ENCODE peak calls at places on chromosomes 12 and 14, in four cellular contexts. B, Y, C and F are unnamed samples.

GRCh38 chr14:66078031-66078430 is 408.1 kb upstream of the CCDC196 start:
- DNase-seq in B (no peak), Y (no peak), C (no peak), F (no peak)

GRCh38 chr14:85187521-85187920 is 342.4 kb upstream of the FLRT2 start:
- DNase-seq in B (no peak), Y (no peak), C (no peak), F (no peak)

GRCh38 chr14:73764881-73765280 is 50.7 kb upstream of the PNMA1 start:
- DNase-seq in B (no peak), Y (no peak), C (no peak), F (no peak)

GRCh38 chr12:110217996-110218674 is 62.9 kb upstream of the ATP2A2 start:
- DNase-seq in B (no peak), Y (no peak), C (no peak), F (no peak)

GRCh38 chr12:130669205-130669557 is 46.9 kb downstream of the RIMBP2 start:
- DNase-seq in B (peak), Y (no peak), C (no peak), F (no peak)

GRCh38 chr14:76309572-76310551 is 66.1 kb upstream of the ESRRB start:
- DNase-seq in B (no peak), Y (no peak), C (no peak), F (no peak)

GRCh38 chr14:53516261-53516774 is 363.2 kb upstream of the DDHD1 start:
- DNase-seq in B (no peak), Y (peak), C (no peak), F (no peak)

GRCh38 chr14:24372701-24373416 is 4.9 kb downstream of the NFATC4 start:
- DNase-seq in B (no peak), Y (no peak), C (no peak), F (no peak)

GRCh38 chr12:89286506-89286905 is 65.8 kb downstream of the DUSP6 start:
- DNase-seq in B (no peak), Y (no peak), C (no peak), F (no peak)

GRCh38 chr12:122086641-122087285 is 8.2 kb downstream of the MLXIP start:
- DNase-seq in B (no peak), Y (no peak), C (no peak), F (no peak)

DNA sequence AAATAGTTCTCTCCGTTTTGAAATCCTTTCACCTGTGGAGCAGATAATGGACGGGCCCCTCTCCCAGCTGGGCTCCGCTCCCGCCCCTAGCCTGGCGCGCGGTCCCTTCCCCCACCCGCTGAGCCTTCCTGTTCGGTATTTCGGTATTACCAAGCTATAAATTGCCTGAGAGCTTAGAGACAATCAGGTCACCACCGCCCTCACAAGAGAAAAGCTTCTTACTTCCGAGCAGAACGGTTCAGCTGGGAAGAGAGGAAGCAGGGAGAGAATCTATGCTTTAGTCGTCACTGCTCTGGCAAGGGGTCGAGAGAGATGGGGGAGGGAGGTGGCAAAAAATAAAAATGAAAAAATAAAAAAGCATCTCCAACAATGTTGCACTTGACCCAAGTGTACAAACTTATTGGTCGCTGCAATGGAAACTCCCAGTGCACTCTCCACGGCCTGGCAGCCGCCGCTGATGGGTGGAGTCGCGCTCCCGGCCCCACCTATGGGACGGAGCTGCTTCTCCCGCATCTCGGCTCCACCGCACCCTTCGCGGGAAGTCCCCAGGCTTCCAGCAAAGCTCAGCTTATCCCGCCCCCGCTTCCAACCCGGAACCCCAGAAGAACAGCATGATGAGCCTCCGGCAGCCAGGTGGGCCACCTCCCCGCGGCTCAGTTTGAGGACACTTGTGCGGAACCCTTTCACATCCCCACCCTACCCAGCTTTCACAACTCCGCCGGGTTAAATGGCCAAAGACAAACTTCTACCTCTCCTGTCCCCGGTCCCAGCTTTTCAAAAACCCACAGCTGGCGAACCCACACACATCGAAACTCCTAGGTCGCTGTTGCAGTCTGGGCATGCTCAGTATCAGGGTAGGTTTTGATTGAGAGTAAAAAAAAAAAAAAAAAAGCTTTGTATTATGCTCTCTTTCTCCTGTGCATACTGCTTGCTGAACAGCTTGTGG is 819 bp upstream of the SYT1 start:
- DNase-seq in B (no peak), Y (peak), C (peak), F (no peak)
- TF ChIP-seq RFX5 in B (no peak), Y (no peak), C (no peak), F (no peak)

GRCh38 chr14:59897757-59898383 is 22.1 kb upstream of the LRRC9 start:
- DNase-seq in B (peak), Y (no peak), C (peak), F (no peak)
- TF ChIP-seq ELK1 in B (no peak), Y (no peak), C (no peak), F (no peak)

GRCh38 chr12:100862600-100863149 is 68.1 kb downstream of the ANO4 start:
- DNase-seq in B (no peak), Y (peak), C (no peak), F (no peak)
- TF ChIP-seq RFX5 in B (no peak), Y (no peak), C (no peak), F (no peak)

GRCh38 chr14:81172353-81172752 is 48.4 kb downstream of the GTF2A1 start:
- DNase-seq in B (no peak), Y (peak), C (no peak), F (no peak)

GRCh38 chr14:81170829-81171195 is 49.9 kb downstream of the GTF2A1 start:
- DNase-seq in B (no peak), Y (no peak), C (no peak), F (no peak)

GRCh38 chr14:81169267-81169666 is 51.5 kb downstream of the GTF2A1 start:
- DNase-seq in B (no peak), Y (no peak), C (no peak), F (no peak)

GRCh38 chr14:81170104-81170828 is 50.5 kb downstream of the GTF2A1 start:
- DNase-seq in B (peak), Y (peak), C (peak), F (peak)

DNA sequence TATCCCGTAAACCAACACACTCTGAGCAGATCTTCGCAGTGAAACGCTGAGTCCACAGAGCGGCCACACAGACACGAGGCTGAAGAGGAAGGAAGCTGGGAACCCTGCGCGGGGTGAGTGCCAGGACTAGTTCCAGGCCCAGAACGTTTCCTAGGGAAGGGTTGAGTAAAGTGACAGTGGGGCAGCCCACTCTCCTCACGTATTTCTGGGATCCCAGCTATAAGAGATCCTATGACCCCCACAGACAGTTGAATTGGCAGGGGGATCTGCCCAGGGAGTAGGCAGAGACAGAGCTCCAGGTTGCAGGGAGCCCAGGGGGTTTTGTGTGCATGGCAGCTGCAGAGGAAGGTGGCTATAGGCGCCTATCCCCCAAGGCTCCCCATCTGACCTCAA is 51.1 kb downstream of the GTF2A1 start:
- DNase-seq in B (no peak), Y (peak), C (no peak), F (no peak)
- TF ChIP-seq ELK1 in B (no peak), Y (no peak), C (no peak), F (no peak)

GRCh38 chr12:45483571-45483970 is 245.9 kb upstream of the ARID2 start:
- DNase-seq in B (no peak), Y (peak), C (no peak), F (no peak)
- TF ChIP-seq RFX5 in B (no peak), Y (no peak), C (no peak), F (no peak)

GRCh38 chr12:93766802-93767523 is 89.8 kb downstream of the CRADD start:
- DNase-seq in B (peak), Y (peak), C (peak), F (no peak)
- TF ChIP-seq ELK1 in B (no peak), Y (no peak), C (no peak), F (no peak)

GRCh38 chr12:32134144-32134888 is 27.7 kb downstream of the BICD1 start:
- DNase-seq in B (no peak), Y (peak), C (no peak), F (peak)
- TF ChIP-seq RFX5 in B (no peak), Y (no peak), C (no peak), F (no peak)

GRCh38 chr12:127810026-127810425 is 456.9 kb upstream of the TMEM132C start:
- DNase-seq in B (no peak), Y (no peak), C (no peak), F (no peak)

GRCh38 chr12:127803545-127803944 is 463.4 kb upstream of the TMEM132C start:
- DNase-seq in B (no peak), Y (no peak), C (no peak), F (no peak)

GRCh38 chr12:127813147-127813546 is 453.8 kb upstream of the TMEM132C start:
- DNase-seq in B (no peak), Y (no peak), C (no peak), F (no peak)

GRCh38 chr12:127811988-127812387 is 455.0 kb upstream of the TMEM132C start:
- DNase-seq in B (no peak), Y (no peak), C (no peak), F (no peak)

GRCh38 chr12:127809236-127809635 is 457.7 kb upstream of the TMEM132C start:
- DNase-seq in B (no peak), Y (no peak), C (no peak), F (no peak)
- TF ChIP-seq ELK1 in B (no peak), Y (no peak), C (no peak), F (no peak)

GRCh38 chr14:51929156-51929555 is 60.2 kb upstream of the RTRAF start:
- DNase-seq in B (no peak), Y (peak), C (no peak), F (no peak)
- TF ChIP-seq RFX5 in B (no peak), Y (no peak), C (no peak), F (no peak)